ENCODE peak calls at places on chromosome 3, in six cellular contexts. O is activated CD4-positive, alpha-beta T cell treated with anti-CD3 and anti-CD28 coated beads for 24 hours; D is iris pigment epithelial cell; K is CD4-positive, alpha-beta T cell; B is T follicular helper cell; R is DMS153. Q is an unnamed sample.

GRCh38 chr3:25910997-25911396 is 121.1 kb downstream of the OXSM start:
- DNase-seq in R (no peak), K (peak; percentile 23), O (peak; percentile 7), B (peak; percentile 11), D (peak; percentile 34), Q (peak; percentile 6)

GRCh38 chr3:10419637-10420232 is 85.7 kb downstream of the ATP2B2 start:
- DNase-seq in D (no peak), R (no peak), O (peak; percentile 14), B (no peak), K (peak; percentile 28), Q (peak; percentile 8)

GRCh38 chr3:34703058-34703457 is 904.6 kb downstream of the PDCD6IP start:
- DNase-seq in K (no peak), R (no peak), O (no peak), B (no peak), D (no peak), Q (no peak)

GRCh38 chr3:151579571-151580270 is 118.9 kb upstream of the IGSF10 start:
- DNase-seq in R (no peak), B (no peak), K (no peak), O (no peak), D (peak; percentile 85), Q (no peak)

GRCh38 chr3:66795365-66795764 is 202.7 kb upstream of the KBTBD8 start:
- DNase-seq in O (no peak), R (no peak), K (no peak), D (peak; percentile 16), B (no peak), Q (no peak)

GRCh38 chr3:156161172-156161571 is 40.8 kb downstream of the KCNAB1 start:
- DNase-seq in K (no peak), O (no peak), B (no peak), D (no peak), R (peak; percentile 85), Q (no peak)

GRCh38 chr3:31748281-31749245 is 215.8 kb downstream of the STT3B start:
- DNase-seq in O (no peak), R (no peak), D (no peak), K (no peak), B (no peak), Q (no peak)

GRCh38 chr3:25897019-25897418 is 107.1 kb downstream of the OXSM start:
- DNase-seq in D (peak; percentile 6), B (no peak), O (no peak), K (no peak), R (no peak), Q (no peak)

GRCh38 chr3:178086419-178086818 is 449.8 kb upstream of the KCNMB2 start:
- DNase-seq in O (no peak), B (no peak), K (no peak), R (no peak), D (no peak), Q (no peak)

GRCh38 chr3:108970561-108970960 is 16.9 kb upstream of the GUCA1C start:
- DNase-seq in B (no peak), R (no peak), K (no peak), O (no peak), D (peak; percentile 5), Q (no peak)